ENCODE peak calls at places on chromosomes 5 and 9, in five cellular contexts. Z, X, P, C and U are unnamed samples.

GRCh38 chr5:126490167-126490937 is 67.1 kb downstream of the GRAMD2B start:
- DNase-seq in Z (no peak), X (no peak), P (no peak), C (no peak), U (peak)

GRCh38 chr9:125277411-125277810 is 15.8 kb downstream of the GAPVD1 start:
- DNase-seq in Z (no peak), X (no peak), P (no peak), C (no peak), U (no peak)

GRCh38 chr5:137735531-137736284 is at the start of gene KLHL3:
- DNase-seq in Z (peak), X (peak), P (peak), C (peak), U (peak)

GRCh38 chr5:98605010-98605425 is 168.4 kb upstream of the RGMB start:
- DNase-seq in Z (no peak), X (no peak), P (no peak), C (no peak), U (no peak)

GRCh38 chr5:123696948-123697347 is 185.0 kb downstream of the CSNK1G3 start:
- DNase-seq in Z (no peak), X (no peak), P (no peak), C (no peak), U (peak)

GRCh38 chr9:78365979-78366697 is 69.2 kb downstream of the PSAT1 start:
- DNase-seq in Z (no peak), X (no peak), P (no peak), C (no peak), U (no peak)

GRCh38 chr9:122058707-122059106 is 34.4 kb downstream of the TTLL11 start:
- DNase-seq in Z (no peak), X (no peak), P (no peak), C (no peak), U (no peak)

GRCh38 chr5:622946-623522 is 10.9 kb downstream of the CEP72 start:
- DNase-seq in Z (no peak), X (no peak), P (no peak), C (peak), U (no peak)

GRCh38 chr5:124742983-124743533 is 3.4 kb downstream of the ZNF608 start:
- DNase-seq in Z (no peak), X (no peak), P (no peak), C (no peak), U (no peak)

GRCh38 chr5:82314964-82315728 is 37.0 kb upstream of the RPS23 start:
- DNase-seq in Z (no peak), X (no peak), P (no peak), C (no peak), U (no peak)

GRCh38 chr5:107469485-107469884 is 201.3 kb downstream of the EFNA5 start:
- DNase-seq in Z (no peak), X (no peak), P (no peak), C (no peak), U (no peak)

GRCh38 chr9:123089040-123089439 is 55.6 kb downstream of the GPR21 start:
- DNase-seq in Z (no peak), X (no peak), P (no peak), C (no peak), U (no peak)

GRCh38 chr5:75023368-75024159 is 28.8 kb downstream of the GCNT4 start:
- DNase-seq in Z (peak), X (no peak), P (no peak), C (no peak), U (no peak)

GRCh38 chr5:32805966-32806626 is 95.0 kb downstream of the NPR3 start:
- DNase-seq in Z (no peak), X (no peak), P (no peak), C (no peak), U (no peak)

GRCh38 chr5:179258922-179259730 is 86.1 kb downstream of the ADAMTS2 start:
- DNase-seq in Z (no peak), X (peak), P (peak), C (peak), U (no peak)

GRCh38 chr9:4490705-4491620 is 695 bp downstream of the SLC1A1 start:
- DNase-seq in Z (no peak), X (peak), P (no peak), C (no peak), U (no peak)

GRCh38 chr9:37964740-37965081 is 60.8 kb upstream of the SLC25A51 start:
- DNase-seq in Z (no peak), X (no peak), P (no peak), C (no peak), U (no peak)

GRCh38 chr9:77977210-77977611 is 54.4 kb downstream of the GNAQ start:
- DNase-seq in Z (no peak), X (peak), P (peak), C (no peak), U (peak)

GRCh38 chr5:84237126-84237525 is 147.6 kb downstream of the EDIL3 start:
- DNase-seq in Z (no peak), X (no peak), P (no peak), C (no peak), U (no peak)

GRCh38 chr5:33824516-33825195 is 67.1 kb downstream of the ADAMTS12 start:
- DNase-seq in Z (no peak), X (no peak), P (no peak), C (no peak), U (no peak)

GRCh38 chr9:15104826-15105420 is 194.7 kb upstream of the FREM1 start:
- DNase-seq in Z (peak), X (peak), P (no peak), C (no peak), U (no peak)

DNA sequence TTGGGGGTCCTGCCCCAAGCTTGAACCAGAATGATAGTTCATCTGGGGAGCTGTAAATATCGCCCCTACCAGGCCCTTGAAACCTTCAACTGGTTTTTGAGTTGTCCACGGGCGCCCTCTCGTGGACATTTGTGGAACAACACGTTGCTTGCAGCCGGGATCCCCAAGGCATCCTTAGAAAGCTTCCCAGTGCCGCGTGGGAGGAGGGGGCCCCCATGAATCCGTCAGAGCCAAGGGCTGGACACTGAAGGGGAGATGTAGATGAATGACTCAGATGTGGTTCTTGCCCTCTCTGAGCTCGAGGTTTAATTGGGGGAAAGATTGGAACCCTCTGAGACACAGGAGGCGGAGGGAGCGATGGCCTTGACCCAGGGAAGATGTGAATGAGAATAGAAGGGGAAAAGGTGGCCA is 31.8 kb upstream of the ORM1 start:
- DNase-seq in Z (peak), X (peak), P (peak), C (peak), U (no peak)
- H3K27ac ChIP-seq in Z (no peak), X (no peak), P (no peak), C (no peak), U (no peak)

GRCh38 chr5:153525536-153525935 is 35.1 kb downstream of the GRIA1 start:
- DNase-seq in Z (no peak), X (no peak), P (no peak), C (no peak), U (no peak)

GRCh38 chr5:153520137-153520536 is 29.7 kb downstream of the GRIA1 start:
- DNase-seq in Z (no peak), X (no peak), P (no peak), C (no peak), U (no peak)

GRCh38 chr5:153523196-153523595 is 32.7 kb downstream of the GRIA1 start:
- DNase-seq in Z (no peak), X (no peak), P (no peak), C (no peak), U (no peak)

GRCh38 chr5:153520952-153521351 is 30.5 kb downstream of the GRIA1 start:
- DNase-seq in Z (no peak), X (no peak), P (no peak), C (no peak), U (no peak)

DNA sequence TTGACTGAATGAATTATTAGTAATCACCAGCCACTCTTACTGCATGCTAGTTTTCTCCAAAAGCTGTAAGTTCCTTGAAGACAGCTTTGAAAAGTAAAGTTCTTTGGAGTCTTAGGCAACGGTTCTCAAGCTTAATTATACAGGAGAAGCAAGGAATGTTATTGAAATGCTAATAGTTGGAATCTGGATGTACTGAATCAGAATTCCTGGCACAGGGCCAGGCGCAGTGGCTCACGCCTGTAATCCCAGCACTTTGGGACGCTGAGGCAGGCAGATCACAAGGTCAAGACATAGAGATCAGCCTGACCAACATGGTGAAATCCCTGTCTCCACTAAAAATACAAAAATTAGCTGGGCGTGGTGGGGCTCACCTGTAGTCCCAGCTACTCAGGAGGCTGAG is 33.4 kb downstream of the GRIA1 start:
- DNase-seq in Z (no peak), X (no peak), P (no peak), C (no peak), U (peak)
- H3K27ac ChIP-seq in Z (no peak), X (no peak), P (no peak), C (no peak), U (peak)

GRCh38 chr5:76718880-76719279 is 3.0 kb downstream of the F2R start:
- DNase-seq in Z (no peak), X (no peak), P (no peak), C (no peak), U (no peak)

GRCh38 chr5:76717222-76718083 is 1.5 kb downstream of the F2R start:
- DNase-seq in Z (no peak), X (no peak), P (no peak), C (no peak), U (no peak)

GRCh38 chr5:76716456-76717157 is 681 bp downstream of the F2R start:
- DNase-seq in Z (no peak), X (peak), P (no peak), C (peak), U (no peak)

GRCh38 chr5:76715734-76716455 is at the start of gene F2R:
- DNase-seq in Z (peak), X (peak), P (peak), C (peak), U (no peak)

GRCh38 chr5:76718381-76718832 is 2.5 kb downstream of the F2R start:
- DNase-seq in Z (no peak), X (no peak), P (no peak), C (peak), U (no peak)
- H3K27ac ChIP-seq in Z (no peak), X (no peak), P (no peak), C (peak), U (no peak)

GRCh38 chr5:5799229-5799628 is 376.8 kb downstream of the ICE1 start:
- DNase-seq in Z (no peak), X (no peak), P (no peak), C (no peak), U (no peak)
- H3K27ac ChIP-seq in Z (no peak), X (no peak), P (no peak), C (no peak), U (no peak)

GRCh38 chr5:177369050-177369912 is 11.6 kb downstream of the RGS14 start:
- DNase-seq in Z (no peak), X (no peak), P (no peak), C (no peak), U (no peak)

GRCh38 chr5:177370488-177371119 is 12.9 kb downstream of the RGS14 start:
- DNase-seq in Z (peak), X (peak), P (peak), C (peak), U (no peak)

GRCh38 chr5:177367981-177368960 is 10.5 kb downstream of the RGS14 start:
- DNase-seq in Z (no peak), X (no peak), P (peak), C (no peak), U (no peak)

GRCh38 chr5:177371120-177371537 is 13.1 kb upstream of the SLC34A1 start:
- DNase-seq in Z (no peak), X (no peak), P (no peak), C (no peak), U (no peak)

GRCh38 chr5:177369913-177370487 is 12.3 kb downstream of the RGS14 start:
- DNase-seq in Z (no peak), X (no peak), P (no peak), C (no peak), U (no peak)
- H3K27ac ChIP-seq in Z (no peak), X (no peak), P (peak), C (peak), U (no peak)

GRCh38 chr5:177524941-177525655 is 8.3 kb upstream of the DDX41 start:
- DNase-seq in Z (no peak), X (no peak), P (no peak), C (peak), U (no peak)
- H3K27ac ChIP-seq in Z (no peak), X (no peak), P (no peak), C (no peak), U (no peak)

GRCh38 chr9:134393582-134394280 is 67.5 kb downstream of the RXRA start:
- DNase-seq in Z (no peak), X (no peak), P (no peak), C (no peak), U (no peak)
- H3K27ac ChIP-seq in Z (peak), X (no peak), P (no peak), C (no peak), U (no peak)